ENCODE peak calls at places on chromosomes 11 and 22, in four cellular contexts. E is GM23248, T is esophagus muscularis mucosa, P is heart left ventricle. F is an unnamed sample.

GRCh38 chr22:22855617-22856308 is 31.9 kb upstream of the IGLL5 start:
- DNase-seq in T (peak), P (no peak), E (peak), F (peak)

GRCh38 chr11:2825261-2825885 is 60.2 kb downstream of the CDKN1C start:
- DNase-seq in E (peak), T (peak), P (peak), F (no peak)

GRCh38 chr11:15968461-15969130 is 387.8 kb downstream of the SOX6 start:
- DNase-seq in E (no peak), T (no peak), P (no peak), F (no peak)

GRCh38 chr11:65532388-65533064 is 7.6 kb downstream of the SCYL1 start:
- DNase-seq in T (no peak), E (no peak), P (no peak), F (no peak)

GRCh38 chr11:31512117-31512516 is 2.5 kb downstream of the ELP4 start:
- DNase-seq in E (no peak), P (no peak), T (no peak), F (no peak)

GRCh38 chr11:65077466-65077865 is 6.4 kb downstream of the CDCA5 start:
- DNase-seq in T (no peak), P (no peak), E (peak), F (no peak)

GRCh38 chr11:2382927-2383822 is 6.1 kb downstream of the CD81 start:
- DNase-seq in P (peak), E (peak), T (peak), F (no peak)

GRCh38 chr22:19742160-19743066 is 18.2 kb upstream of the TBX1 start:
- DNase-seq in E (no peak), P (no peak), T (no peak), F (no peak)

GRCh38 chr11:67563354-67564114 is 20.1 kb upstream of the GSTP1 start:
- DNase-seq in T (no peak), P (peak), E (peak), F (no peak)

GRCh38 chr11:63920870-63921417 is 4.0 kb upstream of the RCOR2 start:
- DNase-seq in E (no peak), P (no peak), T (no peak), F (no peak)

GRCh38 chr11:35415488-35415887 is 3.9 kb downstream of the SLC1A2 start:
- DNase-seq in P (no peak), T (no peak), E (no peak), F (no peak)

GRCh38 chr11:13042873-13043338 is 33.8 kb downstream of the RASSF10 start:
- DNase-seq in T (peak), P (no peak), E (no peak), F (no peak)

GRCh38 chr22:37549704-37550059 is 10.6 kb upstream of the CDC42EP1 start:
- DNase-seq in E (peak), P (peak), T (no peak), F (no peak)

GRCh38 chr11:74019104-74019738 is 10.3 kb upstream of the UCP3 start:
- DNase-seq in T (no peak), E (peak), P (no peak), F (no peak)

GRCh38 chr11:77619576-77620198 is 17.9 kb downstream of the CLNS1A start:
- DNase-seq in P (no peak), E (peak), T (no peak), F (peak)

GRCh38 chr22:33492210-33492651 is 428.0 kb downstream of the LARGE1 start:
- DNase-seq in T (no peak), P (no peak), E (no peak), F (no peak)

GRCh38 chr11:12727556-12728070 is 53.4 kb downstream of the TEAD1 start:
- DNase-seq in T (no peak), E (peak), P (no peak), F (no peak)

GRCh38 chr11:61361237-61361636 is 445 bp downstream of the CYB561A3 start:
- DNase-seq in P (no peak), T (no peak), E (no peak), F (no peak)

GRCh38 chr11:35316161-35316560 is 103.2 kb downstream of the SLC1A2 start:
- DNase-seq in P (no peak), T (no peak), E (no peak), F (no peak)

GRCh38 chr22:20181194-20181931 is 30.5 kb upstream of the CCDC188 start:
- DNase-seq in T (no peak), P (no peak), E (no peak), F (no peak)

DNA sequence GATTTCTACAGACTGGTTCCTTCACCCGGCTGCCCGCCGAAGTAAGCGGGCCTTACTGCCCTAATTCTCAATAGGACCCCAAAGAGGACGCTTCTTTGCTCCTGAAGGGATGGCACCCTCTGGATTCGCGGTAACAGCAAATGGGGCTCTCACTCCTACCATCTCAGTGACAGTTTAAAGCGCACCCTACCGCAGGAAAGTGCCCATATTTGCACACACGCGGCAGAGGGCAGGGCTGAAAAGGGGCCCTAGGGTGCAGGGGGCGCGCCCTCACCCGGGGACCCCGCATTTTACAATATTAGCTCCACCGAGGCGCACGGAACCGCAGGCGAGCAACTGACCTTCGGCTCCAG is 974 bp upstream of the UPB1 start:
- DNase-seq in T (no peak), E (no peak), P (no peak), F (no peak)
- H3K4me3 ChIP-seq in T (peak), E (peak), P (no peak), F (no peak)

DNA sequence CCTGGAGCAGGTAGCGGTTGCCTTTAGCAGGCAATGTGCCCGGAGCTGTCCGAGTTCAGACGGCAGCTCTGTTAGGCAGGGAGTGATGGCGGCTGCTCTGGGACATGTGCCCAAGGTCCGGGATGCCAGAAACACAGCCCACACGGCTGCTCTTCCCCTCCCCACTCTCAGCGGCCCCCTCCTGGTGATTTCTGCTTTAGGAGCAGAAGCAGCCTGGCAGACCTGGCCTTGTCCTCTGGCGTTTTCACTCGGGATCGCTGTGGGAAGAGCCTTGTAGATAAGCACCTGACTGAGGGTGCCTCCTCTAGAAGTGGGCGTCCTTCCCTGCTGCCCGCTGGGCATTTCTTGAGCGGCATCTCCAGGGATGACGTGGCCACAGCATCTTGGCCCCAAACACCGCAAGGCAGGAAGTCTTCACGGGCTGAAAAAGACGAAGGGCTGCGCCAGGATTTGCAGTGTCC is 392.2 kb downstream of the TBC1D22A start:
- DNase-seq in T (no peak), E (peak), P (peak), F (peak)
- H3K4me3 ChIP-seq in T (peak), E (peak), P (no peak), F (peak)

DNA sequence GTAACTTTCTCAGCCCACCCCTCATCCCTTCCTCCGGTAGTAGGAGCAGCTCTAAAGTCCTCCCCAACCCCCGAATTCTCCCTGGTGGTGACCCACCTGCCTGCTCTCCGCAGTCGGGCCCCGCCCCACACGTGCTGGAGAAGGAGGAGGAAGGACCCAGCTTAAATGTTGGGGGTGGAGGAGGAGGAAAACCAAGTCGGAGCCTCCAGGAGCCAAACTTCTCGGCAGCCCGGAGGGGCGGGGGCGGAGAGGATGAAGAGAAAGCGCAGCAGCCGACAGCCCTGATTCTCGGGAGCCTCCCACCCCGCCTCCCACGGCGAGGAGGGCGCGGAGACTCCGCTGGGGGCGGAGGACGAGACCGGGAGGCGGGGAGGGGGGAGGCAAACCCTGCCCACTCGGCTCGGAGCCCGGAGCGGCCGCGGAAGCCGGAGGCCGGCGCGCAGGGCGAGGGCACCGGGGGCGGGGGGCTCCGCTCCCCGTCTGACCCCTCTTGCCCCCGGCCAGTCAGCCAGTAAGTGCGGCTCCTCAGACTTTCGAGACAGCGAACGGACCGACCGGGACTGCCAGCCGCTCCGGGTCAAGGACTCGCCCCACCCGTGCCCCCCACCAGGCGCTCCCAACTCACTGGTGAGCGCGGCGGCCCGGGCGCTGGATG is at the start of gene TPBGL:
- DNase-seq in P (peak), E (peak), T (no peak), F (peak)
- H3K4me3 ChIP-seq in P (peak), E (peak), T (peak), F (peak)

GRCh38 chr11:503179-503981 is 3.7 kb downstream of the RNH1 start:
- DNase-seq in P (peak), T (no peak), E (peak), F (no peak)
- H3K4me3 ChIP-seq in P (no peak), T (peak), E (peak), F (peak)

GRCh38 chr11:96242191-96242845 is 100.7 kb downstream of the MAML2 start:
- DNase-seq in T (no peak), E (peak), P (no peak), F (no peak)
- H3K4me3 ChIP-seq in T (peak), E (peak), P (no peak), F (peak)

GRCh38 chr11:839875-840617 is 2.3 kb downstream of the POLR2L start:
- DNase-seq in P (no peak), T (no peak), E (peak), F (no peak)
- H3K4me3 ChIP-seq in P (no peak), T (no peak), E (peak), F (no peak)

DNA sequence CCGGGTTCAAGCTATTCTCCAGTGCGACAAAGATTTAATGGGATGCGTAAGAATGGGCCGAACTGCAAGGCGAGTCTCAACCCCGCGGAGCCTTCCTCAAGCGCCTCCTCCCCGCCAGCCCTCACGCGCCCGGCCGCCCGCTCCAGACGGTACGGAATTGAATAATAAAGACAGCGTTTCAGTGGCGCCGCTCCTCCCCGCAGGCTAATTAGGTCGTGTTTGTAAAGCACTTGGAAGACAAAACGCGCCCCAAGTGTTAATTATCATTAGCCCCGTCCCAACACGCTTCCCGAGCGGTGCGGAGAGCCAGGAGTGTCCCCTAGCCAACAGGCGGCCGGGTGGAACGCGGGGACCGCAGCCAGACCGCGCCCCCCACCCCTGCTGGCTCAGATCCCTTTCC is 192.0 kb downstream of the BUD13 start:
- DNase-seq in P (no peak), T (no peak), E (peak), F (no peak)
- H3K4me3 ChIP-seq in P (no peak), T (no peak), E (no peak), F (no peak)